ENCODE peak calls at places on chromosome 2, in five cellular contexts. U is IMR-90, K is GM12878, P is K562, T is SK-N-SH. A is an unnamed sample.

GRCh38 chr2:60633615-60634014 is 80.2 kb upstream of the BCL11A start:
- DNase-seq in U (no peak), K (no peak), P (no peak), T (no peak), A (no peak)

GRCh38 chr2:219998099-219998498 is 370.7 kb downstream of the SLC4A3 start:
- DNase-seq in U (no peak), K (no peak), P (no peak), T (no peak), A (no peak)

GRCh38 chr2:126889501-126890135 is 9.1 kb upstream of the TEX51 start:
- DNase-seq in U (no peak), K (no peak), P (no peak), T (no peak), A (no peak)

GRCh38 chr2:9258953-9259399 is 52.4 kb downstream of the ASAP2 start:
- DNase-seq in U (no peak), K (no peak), P (no peak), T (no peak), A (no peak)

GRCh38 chr2:233711312-233712008 is 1.2 kb upstream of the UGT1A5 start:
- DNase-seq in U (peak), K (peak), P (peak), T (peak), A (peak)

GRCh38 chr2:142041105-142041504 is 89.7 kb downstream of the LRP1B start:
- DNase-seq in U (no peak), K (no peak), P (no peak), T (no peak), A (no peak)

GRCh38 chr2:215215637-215216036 is 77.2 kb upstream of the ABCA12 start:
- DNase-seq in U (no peak), K (no peak), P (no peak), T (no peak), A (no peak)

GRCh38 chr2:163656622-163657021 is 79.2 kb downstream of the FIGN start:
- DNase-seq in U (no peak), K (no peak), P (no peak), T (no peak), A (no peak)

GRCh38 chr2:72035518-72036172 is 112.0 kb downstream of the CYP26B1 start:
- DNase-seq in U (peak), K (no peak), P (peak), T (peak), A (no peak)

GRCh38 chr2:55887351-55887750 is 36.2 kb downstream of the EFEMP1 start:
- DNase-seq in U (peak), K (no peak), P (no peak), T (no peak), A (no peak)

GRCh38 chr2:73072416-73072815 is 904 bp upstream of the SFXN5 start:
- DNase-seq in U (no peak), K (no peak), P (no peak), T (no peak), A (no peak)

GRCh38 chr2:120828832-120829632 is 93.4 kb downstream of the GLI2 start:
- DNase-seq in U (no peak), K (no peak), P (no peak), T (no peak), A (no peak)

GRCh38 chr2:63790913-63791312 is 50.8 kb upstream of the UGP2 start:
- DNase-seq in U (peak), K (no peak), P (no peak), T (no peak), A (no peak)

GRCh38 chr2:60414731-60415130 is 138.7 kb downstream of the BCL11A start:
- DNase-seq in U (peak), K (no peak), P (no peak), T (no peak), A (no peak)

GRCh38 chr2:155310589-155310988 is 612.1 kb downstream of the KCNJ3 start:
- DNase-seq in U (no peak), K (no peak), P (no peak), T (peak), A (peak)

GRCh38 chr2:88002359-88002707 is 14.0 kb downstream of the RNU2-63P start:
- DNase-seq in U (no peak), K (no peak), P (no peak), T (no peak), A (no peak)

GRCh38 chr2:73837847-73838585 is 9.3 kb downstream of the STAMBP start:
- DNase-seq in U (no peak), K (no peak), P (no peak), T (no peak), A (no peak)

GRCh38 chr2:124149571-124149970 is 124.5 kb downstream of the CNTNAP5 start:
- DNase-seq in U (no peak), K (no peak), P (no peak), T (no peak), A (no peak)

GRCh38 chr2:161122772-161123530 is 37.3 kb upstream of the TANK start:
- DNase-seq in U (peak), K (no peak), P (peak), T (no peak), A (peak)

GRCh38 chr2:218329027-218329825 is 27.4 kb upstream of the CATIP start:
- DNase-seq in U (no peak), K (peak), P (no peak), T (no peak), A (no peak)

GRCh38 chr2:158211516-158211915 is 109.8 kb downstream of the UPP2 start:
- DNase-seq in U (no peak), K (no peak), P (no peak), T (no peak), A (no peak)

GRCh38 chr2:236688563-236689392 is 119.2 kb downstream of the ACKR3 start:
- DNase-seq in U (no peak), K (no peak), P (no peak), T (no peak), A (no peak)

GRCh38 chr2:128602699-128603101 is 284.0 kb upstream of the HS6ST1 start:
- DNase-seq in U (no peak), K (no peak), P (no peak), T (no peak), A (no peak)

GRCh38 chr2:164992818-164993217 is 37.5 kb upstream of the SLC38A11 start:
- DNase-seq in U (peak), K (no peak), P (no peak), T (peak), A (peak)

GRCh38 chr2:135776367-135776766 is 34.7 kb downstream of the UBXN4 start:
- DNase-seq in U (no peak), K (no peak), P (no peak), T (no peak), A (no peak)

GRCh38 chr2:135773917-135774316 is 32.3 kb downstream of the UBXN4 start:
- DNase-seq in U (peak), K (no peak), P (no peak), T (no peak), A (no peak)

GRCh38 chr2:135775420-135775819 is 33.8 kb downstream of the UBXN4 start:
- DNase-seq in U (peak), K (no peak), P (no peak), T (no peak), A (no peak)

GRCh38 chr2:135768863-135769262 is 27.2 kb downstream of the UBXN4 start:
- DNase-seq in U (no peak), K (no peak), P (no peak), T (no peak), A (no peak)

DNA sequence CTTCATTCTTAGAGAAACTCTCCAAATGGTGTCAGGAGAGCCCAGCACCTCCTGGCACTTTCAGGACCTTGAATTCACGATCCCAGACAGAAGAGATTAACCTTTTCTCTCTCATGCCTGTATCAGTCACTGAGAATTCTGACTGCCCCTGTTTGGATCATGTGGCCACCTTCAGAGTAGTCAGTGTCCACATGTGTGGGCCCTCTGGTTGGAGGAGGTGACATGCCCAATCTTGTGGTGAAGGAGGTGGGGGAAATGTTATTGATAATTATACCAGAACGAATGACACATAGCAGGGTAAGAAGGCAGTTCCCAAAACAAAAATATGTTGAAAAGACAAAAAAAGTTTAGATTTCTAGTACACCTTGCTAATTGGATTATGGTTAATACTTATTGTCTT is 31.7 kb downstream of the UBXN4 start:
- DNase-seq in U (no peak), K (no peak), P (no peak), T (no peak), A (no peak)
- TF ChIP-seq MXI1 in U (no peak), K (no peak), P (no peak), T (no peak), A (no peak)

DNA sequence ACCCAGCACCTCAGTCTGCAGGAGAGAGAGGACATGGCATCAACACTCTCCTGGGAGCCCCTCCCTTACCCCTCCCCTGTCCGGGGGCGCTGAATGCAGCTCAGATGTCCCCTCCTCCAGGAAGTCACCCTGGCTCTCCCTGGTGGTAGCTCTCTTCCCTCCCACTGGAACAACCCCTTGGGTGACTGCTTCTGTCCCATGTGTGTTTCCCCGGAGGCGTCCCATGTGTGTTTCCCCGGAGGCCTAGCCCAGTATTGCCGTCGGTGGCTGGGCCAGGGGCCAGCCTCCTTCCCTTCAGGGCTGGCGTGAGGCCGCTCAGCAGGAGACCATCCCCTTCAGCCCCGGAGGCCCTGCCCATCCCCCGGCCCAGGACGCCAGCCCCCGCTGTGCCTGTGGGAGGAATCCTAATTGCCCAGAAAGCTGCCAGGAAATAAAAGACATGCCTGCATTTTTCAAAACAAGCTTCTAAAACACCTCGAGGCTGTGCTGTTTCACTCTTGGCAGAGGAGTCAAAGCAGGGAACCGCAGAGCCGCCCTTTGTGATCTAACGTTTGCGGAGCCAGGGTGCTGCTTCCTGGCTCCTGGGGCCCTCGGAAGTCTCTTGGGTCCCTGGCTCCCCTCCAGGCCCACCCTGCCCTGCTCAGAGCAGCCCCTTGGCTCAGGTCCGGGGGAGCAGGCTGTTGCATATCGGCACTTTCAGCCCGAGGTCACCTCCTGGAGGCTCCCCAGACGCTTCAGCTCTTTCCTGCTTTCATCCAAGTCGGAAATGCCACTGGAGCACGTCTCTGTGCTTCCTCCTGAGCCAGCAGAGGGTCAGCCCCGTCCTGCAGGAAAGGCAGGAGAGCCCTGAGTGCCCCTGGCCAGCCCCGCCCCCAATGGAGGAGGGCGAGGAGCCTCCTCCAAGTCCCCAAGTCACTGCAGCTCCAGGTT is 11.4 kb downstream of the SNED1 start:
- DNase-seq in U (peak), K (no peak), P (no peak), T (peak), A (no peak)
- TF ChIP-seq MXI1 in U (no peak), K (no peak), P (no peak), T (no peak), A (no peak)

GRCh38 chr2:43475922-43476321 is 119.9 kb downstream of the THADA start:
- DNase-seq in U (no peak), K (no peak), P (no peak), T (no peak), A (no peak)
- TF ChIP-seq MXI1 in U (no peak), K (no peak), P (no peak), T (no peak), A (no peak)

DNA sequence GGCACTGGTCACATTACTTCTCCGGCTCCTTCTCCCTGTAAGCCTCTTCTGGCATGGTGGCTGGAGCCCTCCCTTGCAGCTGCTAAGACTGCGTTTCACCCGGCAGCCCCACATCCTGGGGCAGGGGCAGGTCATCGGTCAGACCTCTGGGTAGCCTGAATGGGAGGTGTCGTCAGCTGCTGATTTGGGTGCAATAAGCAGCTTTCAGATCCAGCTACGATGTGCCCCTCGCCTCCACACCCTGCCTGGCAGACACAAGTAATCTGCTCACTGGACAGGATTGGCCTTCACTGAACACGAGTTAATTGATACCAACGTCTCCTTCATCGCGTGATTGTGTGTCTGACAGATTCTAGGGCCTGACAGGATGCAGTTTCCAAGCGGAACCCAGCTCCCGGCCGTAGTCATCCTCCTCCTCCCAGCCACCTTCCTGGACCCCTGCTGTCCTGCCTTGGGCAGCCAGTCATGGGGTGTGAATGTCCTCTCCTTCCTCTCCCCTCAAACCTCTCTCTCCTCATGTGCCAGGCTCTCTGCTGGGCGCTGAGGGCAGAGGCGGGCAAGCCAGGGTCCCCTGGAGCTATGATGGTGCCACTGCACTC is 18.9 kb upstream of the PDIA6 start:
- DNase-seq in U (no peak), K (no peak), P (no peak), T (no peak), A (no peak)
- TF ChIP-seq MXI1 in U (no peak), K (no peak), P (no peak), T (no peak), A (no peak)

GRCh38 chr2:47676236-47676635 is 106.7 kb upstream of the MSH6 start:
- DNase-seq in U (no peak), K (no peak), P (no peak), T (no peak), A (no peak)

GRCh38 chr2:47675196-47675825 is 107.6 kb upstream of the MSH6 start:
- DNase-seq in U (no peak), K (no peak), P (no peak), T (no peak), A (no peak)
- TF ChIP-seq MXI1 in U (no peak), K (no peak), P (no peak), T (no peak), A (no peak)

DNA sequence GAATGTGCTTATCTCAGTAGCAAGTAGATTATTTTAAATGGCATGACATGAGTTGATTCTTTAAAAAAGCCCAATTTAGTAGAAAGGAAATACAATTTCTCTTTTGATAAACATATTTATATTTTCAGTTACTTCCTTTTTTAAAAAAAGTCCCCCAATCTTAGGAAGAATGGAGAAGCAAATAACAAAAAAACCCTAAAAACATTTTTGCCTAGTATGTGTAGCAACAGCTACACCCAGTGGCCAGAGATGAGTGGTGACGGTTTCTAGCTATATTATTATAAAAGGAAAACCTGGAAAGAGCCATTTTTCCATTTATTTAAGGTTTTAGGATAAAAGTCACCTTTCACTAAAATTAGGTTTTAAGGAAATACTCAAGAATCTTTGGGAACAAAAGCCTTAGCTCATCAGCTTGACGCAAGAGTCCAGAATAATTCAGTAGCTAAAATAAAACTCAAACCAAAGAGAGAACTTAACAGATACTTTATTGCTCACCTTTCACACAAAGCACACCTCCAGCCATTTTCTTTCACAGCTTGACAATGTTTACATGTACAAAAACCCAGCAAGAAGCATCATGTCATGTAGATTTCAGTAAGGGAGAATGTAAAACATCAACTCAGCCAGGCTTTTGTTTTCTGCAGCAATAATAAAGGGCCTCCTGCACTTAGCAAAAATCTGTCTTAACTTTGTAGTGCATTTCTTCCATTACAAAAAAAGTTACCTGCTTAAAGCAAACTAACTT is 15.7 kb downstream of the FAM98A start:
- DNase-seq in U (peak), K (peak), P (peak), T (peak), A (peak)
- TF ChIP-seq MXI1 in U (no peak), K (no peak), P (no peak), T (no peak), A (no peak)

GRCh38 chr2:229733606-229734205 is 19.4 kb upstream of the DNER start:
- DNase-seq in U (no peak), K (no peak), P (no peak), T (no peak), A (no peak)
- TF ChIP-seq MXI1 in U (no peak), K (no peak), P (no peak), T (no peak), A (no peak)

DNA sequence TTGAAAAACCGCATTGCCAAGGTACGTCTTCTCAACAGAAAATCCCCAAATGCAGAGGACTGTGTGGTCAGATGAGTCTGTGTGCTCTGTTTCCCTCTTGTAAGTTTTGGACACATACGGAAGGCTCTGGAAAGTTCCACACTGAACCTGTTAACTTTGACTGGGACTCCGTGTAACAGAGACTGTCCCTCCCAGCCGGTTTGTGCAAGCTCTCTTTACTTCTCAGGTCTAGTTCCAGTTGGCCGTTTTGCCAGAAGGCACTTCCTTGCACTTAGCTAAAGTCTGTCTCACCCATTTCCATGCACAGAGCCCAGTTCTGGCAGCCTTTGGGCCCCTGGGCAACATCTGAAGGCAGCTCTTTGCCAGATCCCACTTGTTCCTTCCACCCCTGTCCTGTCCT is 22.0 kb downstream of the EFHD1 start:
- DNase-seq in U (no peak), K (no peak), P (no peak), T (no peak), A (no peak)
- TF ChIP-seq MXI1 in U (no peak), K (no peak), P (no peak), T (no peak), A (no peak)